ENCODE peak calls at places on chromosomes 6 and 20, in four cellular contexts. J is right atrium auricular region, L is cardiac fibroblast, A is skeletal muscle cell. V is an unnamed sample.

GRCh38 chr6:40948598-40948997 is 90.4 kb downstream of the UNC5CL start:
- DNase-seq in J (no peak), L (no peak), A (no peak), V (no peak)

GRCh38 chr6:56732517-56732916 is 89.8 kb upstream of the DST start:
- DNase-seq in J (no peak), L (no peak), A (no peak), V (no peak)

GRCh38 chr20:25135031-25135430 is 53.1 kb upstream of the VSX1 start:
- DNase-seq in J (no peak), A (no peak), L (no peak), V (no peak)

GRCh38 chr20:24823176-24823575 is 125.9 kb upstream of the CST7 start:
- DNase-seq in L (no peak), A (no peak), J (no peak), V (no peak)

GRCh38 chr6:20202070-20202658 is 10.1 kb downstream of the MBOAT1 start:
- DNase-seq in L (peak; percentile 41), A (peak; percentile 12), J (no peak), V (no peak)

GRCh38 chr6:106155219-106155830 is 69.2 kb downstream of the PRDM1 start:
- DNase-seq in J (no peak), A (no peak), L (no peak), V (no peak)

GRCh38 chr6:96002912-96003311 is 12.9 kb upstream of the FUT9 start:
- DNase-seq in L (no peak), J (no peak), A (no peak), V (peak; percentile 25)

GRCh38 chr6:33540768-33541167 is 39.3 kb downstream of the BAK1 start:
- DNase-seq in A (no peak), L (no peak), J (no peak), V (no peak)

GRCh38 chr6:13794184-13794583 is 20.2 kb downstream of the MCUR1 start:
- DNase-seq in A (peak; percentile 87), L (peak; percentile 84), J (no peak), V (no peak)

DNA sequence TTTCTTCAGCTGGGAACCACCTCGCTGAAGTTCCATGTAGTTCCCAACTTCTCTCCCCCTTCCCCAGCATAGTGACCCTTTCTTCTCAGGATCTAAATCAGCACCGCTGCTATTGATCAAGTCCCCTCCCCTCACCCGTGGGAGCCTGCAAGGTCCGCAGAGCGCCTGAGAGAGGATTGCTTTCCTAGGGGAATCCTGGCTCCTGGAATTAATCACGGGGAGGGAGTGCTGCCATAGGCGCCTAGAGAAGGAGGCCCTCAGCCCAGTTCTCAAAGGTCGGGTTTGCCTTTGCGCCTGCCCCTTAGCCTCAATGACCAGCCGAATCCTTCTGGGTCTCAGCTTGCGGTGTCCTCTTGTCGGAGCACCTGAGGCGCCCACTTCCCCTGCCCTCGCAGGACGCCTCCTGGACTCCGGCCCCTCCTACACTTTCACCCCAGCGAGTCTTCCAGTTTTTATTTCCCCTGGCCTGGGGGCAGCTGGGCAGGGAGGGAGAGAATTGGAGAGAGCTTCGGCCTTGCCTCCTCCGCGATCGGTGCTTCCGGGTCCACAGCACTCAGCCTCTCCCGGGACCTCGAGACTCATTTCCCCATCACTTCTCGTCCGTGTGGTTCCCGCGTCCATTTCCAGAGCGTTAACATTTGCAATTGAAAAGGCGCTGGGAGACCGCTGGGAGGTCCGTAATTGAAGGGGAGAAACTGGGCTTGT is 3.1 kb upstream of the NKX2-2 start:
- DNase-seq in J (no peak), L (no peak), A (no peak), V (no peak)
- H3K4me3 ChIP-seq in J (no peak overlapping the region), L (no peak overlapping the region), A (no peak overlapping the region), V (no peak overlapping the region)

GRCh38 chr6:75267461-75267860 is 17.1 kb downstream of the TMEM30A start:
- DNase-seq in J (no peak), A (no peak), L (no peak), V (no peak)

GRCh38 chr6:75268988-75269354 is 15.6 kb downstream of the TMEM30A start:
- DNase-seq in A (no peak), L (no peak), J (no peak), V (no peak)

GRCh38 chr6:75272145-75272840 is 12.3 kb downstream of the TMEM30A start:
- DNase-seq in L (peak; percentile 44), A (peak; percentile 71), J (no peak), V (no peak)

GRCh38 chr6:75266716-75267291 is 17.8 kb downstream of the TMEM30A start:
- DNase-seq in A (peak; percentile 33), L (peak; percentile 75), J (no peak), V (no peak)

DNA sequence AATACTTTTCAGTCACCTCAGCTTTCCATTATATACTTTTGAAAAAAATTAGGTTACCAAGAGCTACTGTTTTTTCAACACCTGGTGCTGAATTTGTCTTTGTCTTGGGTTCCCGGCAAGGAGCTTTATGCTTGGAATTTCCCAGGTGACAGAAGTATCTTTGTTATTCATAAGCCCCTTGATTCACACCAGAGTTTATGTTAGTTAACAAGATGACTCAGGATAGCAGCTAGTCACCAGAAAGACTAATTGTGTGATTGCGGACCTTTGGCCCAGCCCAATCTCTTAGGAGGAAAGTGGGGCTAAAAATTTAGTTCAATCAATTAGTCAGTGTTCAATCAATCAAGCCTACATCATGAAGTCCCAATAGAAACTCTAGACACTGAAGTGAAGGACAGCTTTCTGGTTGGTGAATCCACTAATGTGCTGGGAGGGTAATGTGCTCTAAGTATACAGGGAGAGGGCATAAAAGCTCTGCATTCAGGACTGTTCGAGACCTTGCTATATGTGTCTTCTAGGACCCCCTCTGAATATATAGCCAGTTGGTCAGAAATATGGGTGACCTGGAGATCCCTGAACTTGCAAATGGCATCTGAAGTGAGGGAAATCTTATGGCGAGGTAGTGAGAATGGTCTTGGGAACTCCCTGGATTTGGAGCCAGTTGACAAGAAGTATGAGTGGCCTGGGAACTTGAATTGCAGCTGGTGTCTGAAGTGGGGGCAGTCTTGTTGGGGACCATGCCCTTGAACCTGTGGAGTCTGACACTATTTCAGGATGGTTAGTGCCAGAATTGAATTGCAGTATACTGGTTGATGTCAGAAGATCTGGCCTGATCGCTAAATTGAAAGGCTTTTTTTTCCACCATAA is 16.2 kb downstream of the TMEM30A start:
- DNase-seq in A (no peak), L (no peak), J (no peak), V (no peak)
- H3K4me3 ChIP-seq in A (no peak overlapping the region), L (no peak overlapping the region), J (no peak overlapping the region), V (no peak overlapping the region)

GRCh38 chr20:42111349-42111748 is 493.2 kb upstream of the CHD6 start:
- DNase-seq in A (no peak), L (no peak), J (no peak), V (no peak)
- H3K4me3 ChIP-seq in A (no peak overlapping the region), L (no peak overlapping the region), J (no peak overlapping the region), V (no peak overlapping the region)

GRCh38 chr6:144702781-144703180 is 417.6 kb downstream of the UTRN start:
- DNase-seq in A (no peak), L (no peak), J (no peak), V (no peak)

GRCh38 chr6:144697389-144697788 is 412.3 kb downstream of the UTRN start:
- DNase-seq in J (no peak), A (no peak), L (no peak), V (no peak)

GRCh38 chr6:144695858-144696533 is 410.9 kb downstream of the UTRN start:
- DNase-seq in J (no peak), L (no peak), A (no peak), V (no peak)

GRCh38 chr6:144696610-144697376 is 411.7 kb downstream of the UTRN start:
- DNase-seq in A (no peak), J (no peak), L (no peak), V (no peak)
- H3K4me3 ChIP-seq in A (no peak overlapping the region), J (no peak overlapping the region), L (no peak overlapping the region), V (no peak overlapping the region)

DNA sequence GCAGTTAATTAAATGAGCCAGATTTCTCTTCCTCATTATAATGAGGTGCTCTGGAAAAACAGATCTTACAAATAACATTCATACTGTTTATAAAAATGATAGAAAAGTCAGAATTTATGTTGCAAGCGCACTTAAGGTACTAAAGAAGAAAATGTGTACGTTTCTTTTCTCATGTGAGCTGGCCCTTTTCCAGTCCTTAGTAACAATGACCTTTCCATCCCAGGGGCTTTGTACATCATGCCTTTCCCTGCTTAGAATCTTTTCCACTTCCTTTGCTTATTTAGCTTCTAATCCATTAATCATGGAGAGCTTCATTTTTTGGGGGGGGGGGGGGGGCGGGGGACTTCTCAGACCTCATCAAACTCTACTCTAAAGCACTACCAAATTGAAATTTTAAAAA is 4.8 kb downstream of the FBXO5 start:
- DNase-seq in L (no peak), J (no peak), A (no peak), V (no peak)
- H3K4me3 ChIP-seq in L (no peak overlapping the region), J (no peak overlapping the region), A (no peak overlapping the region), V (no peak overlapping the region)

DNA sequence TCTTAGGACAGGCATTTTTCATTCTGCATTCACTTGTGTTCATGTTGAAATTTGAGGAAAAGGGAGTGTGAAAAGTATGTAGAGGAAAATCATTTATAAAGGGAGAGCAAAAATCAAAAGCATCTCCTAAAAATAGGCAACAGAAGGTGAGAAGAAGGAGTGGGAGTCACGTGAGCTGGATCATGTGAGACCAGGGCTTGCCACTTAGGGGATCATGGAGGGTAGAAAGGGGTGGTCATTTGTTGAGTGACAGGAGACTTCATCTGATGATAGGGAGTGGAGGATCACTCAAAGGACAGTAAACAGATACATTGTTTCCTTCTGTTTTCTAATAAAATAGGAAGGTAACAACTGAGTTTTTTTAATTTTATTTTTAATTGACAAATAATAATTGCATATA is 17.1 kb downstream of the RBM24 start:
- DNase-seq in A (no peak), J (no peak), L (no peak), V (no peak)
- H3K4me3 ChIP-seq in A (no peak overlapping the region), J (no peak overlapping the region), L (no peak overlapping the region), V (no peak overlapping the region)

DNA sequence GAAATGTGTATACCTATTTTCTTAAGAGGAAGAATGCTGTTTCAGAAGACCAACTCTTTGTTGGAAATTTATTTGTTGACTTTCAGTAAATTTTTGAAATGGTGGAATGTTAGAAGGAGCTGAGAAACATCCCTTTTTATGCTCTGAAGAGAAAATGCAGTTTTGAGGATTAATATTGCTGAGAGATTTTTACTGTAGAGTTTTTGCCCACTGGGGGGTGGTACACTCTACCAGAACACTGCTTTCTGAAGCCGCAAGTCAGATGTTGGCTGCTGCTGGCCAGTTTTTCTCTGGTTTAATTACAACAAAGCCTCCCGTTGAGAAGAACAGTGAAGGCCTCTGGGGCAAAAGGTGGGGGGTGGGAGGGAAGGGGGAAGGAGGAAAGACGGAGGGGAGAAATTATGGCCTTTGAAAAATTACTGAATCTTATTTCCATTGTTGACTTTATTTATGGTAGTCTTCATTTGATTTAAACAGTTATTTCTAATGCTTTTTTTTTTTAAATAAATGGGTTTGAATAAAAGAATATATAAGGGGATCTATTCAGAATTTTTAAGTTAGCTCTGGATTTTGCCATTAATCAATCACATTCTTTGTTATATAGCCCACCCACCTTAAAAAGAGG is 3.0 kb downstream of the FLRT3 start:
- DNase-seq in L (peak; percentile 61), A (peak; percentile 45), J (no peak), V (no peak)
- H3K4me3 ChIP-seq in L (no peak overlapping the region), A (peak overlapping the region; percentile 12), J (no peak overlapping the region), V (peak overlapping the region; percentile 25)

DNA sequence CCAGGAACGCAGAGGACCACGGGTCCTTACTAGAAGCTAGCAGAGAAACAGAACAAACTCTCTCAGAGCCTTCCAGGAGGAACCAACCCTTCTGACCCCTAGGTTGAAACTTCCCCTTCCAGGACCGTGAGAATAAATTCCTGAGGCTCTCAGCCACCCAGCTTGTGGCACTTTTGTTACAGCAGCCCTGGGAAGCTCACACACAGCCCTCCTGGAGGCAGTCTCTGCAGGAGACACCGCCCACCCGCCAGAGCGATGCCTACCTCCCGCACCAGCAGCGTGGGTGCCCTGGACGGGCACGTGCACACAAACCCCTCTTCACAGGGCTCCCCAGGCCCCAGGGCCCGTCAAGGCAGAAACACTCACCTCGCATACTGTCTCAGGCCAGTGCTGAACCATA is 4.2 kb downstream of the RNASET2 start:
- DNase-seq in L (no peak), J (no peak), A (no peak), V (no peak)
- H3K4me3 ChIP-seq in L (no peak overlapping the region), J (no peak overlapping the region), A (no peak overlapping the region), V (no peak overlapping the region)